ENCODE peak calls at places on chromosomes 13 and 19, in five cellular contexts. D is astrocyte; M is kidney; A is cardiac muscle cell; B is CD8-positive, alpha-beta T cell. W is an unnamed sample.
A peak's percentile ranks its signal among the peaks of the same experiment; 100 is the strongest.

GRCh38 chr13:44866512-44866911 is 122.8 kb downstream of the NUFIP1 start:
- DNase-seq in D (no peak), M (no peak), A (no peak), B (no peak), W (no peak)

GRCh38 chr19:32123355-32123940 is 222.0 kb upstream of the ZNF507 start:
- DNase-seq in D (no peak), M (no peak), A (no peak), B (no peak), W (no peak)

GRCh38 chr13:25881946-25882574 is 169.8 kb downstream of the SHISA2 start:
- DNase-seq in D (peak; percentile 90), M (no peak), A (peak; percentile 50), B (no peak), W (no peak)

GRCh38 chr13:106548064-106548696 is 12.7 kb upstream of the EFNB2 start:
- DNase-seq in D (no peak), M (no peak), A (no peak), B (no peak), W (no peak)

GRCh38 chr13:78131811-78132210 is 213.2 kb upstream of the EDNRB start:
- DNase-seq in D (no peak), M (no peak), A (peak; percentile 18), B (no peak), W (no peak)

GRCh38 chr13:67048793-67049150 is 181.4 kb downstream of the PCDH9 start:
- DNase-seq in D (peak; percentile 84), M (no peak), A (peak; percentile 89), B (no peak), W (no peak)

GRCh38 chr13:97111705-97112104 is 110.4 kb upstream of the MBNL2 start:
- DNase-seq in D (no peak), M (no peak), A (no peak), B (no peak), W (no peak)

GRCh38 chr13:26710166-26710565 is 50.4 kb downstream of the GPR12 start:
- DNase-seq in D (no peak), M (no peak), A (no peak), B (no peak), W (no peak)

GRCh38 chr19:7694499-7694898 is 7.4 kb downstream of the FCER2 start:
- DNase-seq in D (no peak), M (no peak), A (no peak), B (no peak), W (no peak)

GRCh38 chr19:49564616-49565045 is 15.7 kb downstream of the NOSIP start:
- DNase-seq in D (no peak), M (no peak), A (no peak), B (no peak), W (no peak)

GRCh38 chr19:7978196-7978825 is 27.1 kb downstream of the ELAVL1 start:
- DNase-seq in D (no peak), M (peak; percentile 30), A (no peak), B (no peak), W (no peak)

GRCh38 chr19:7426986-7427385 is 61.8 kb downstream of the PEX11G start:
- DNase-seq in D (no peak), M (no peak), A (no peak), B (no peak), W (no peak)

GRCh38 chr13:96822900-96823299 is 171.4 kb downstream of the OXGR1 start:
- DNase-seq in D (no peak), M (no peak), A (peak; percentile 7), B (no peak), W (no peak)

GRCh38 chr19:46614114-46614701 is 10.7 kb downstream of the PTGIR start:
- DNase-seq in D (peak; percentile 49), M (peak; percentile 93), A (peak; percentile 87), B (peak; percentile 66), W (peak; percentile 78)

GRCh38 chr19:3507371-3508120 is 1.4 kb downstream of the FZR1 start:
- DNase-seq in D (no peak), M (no peak), A (no peak), B (no peak), W (peak; percentile 51)

GRCh38 chr19:7860166-7860901 is 13.9 kb downstream of the PRR36 start:
- DNase-seq in D (no peak), M (no peak), A (no peak), B (no peak), W (no peak)

GRCh38 chr19:17719730-17720486 is 628 bp downstream of the MAP1S start:
- DNase-seq in D (no peak), M (peak; percentile 86), A (no peak), B (no peak), W (peak; percentile 52)

GRCh38 chr19:41505105-41505504 is 62.1 kb downstream of the ERICH4 start:
- DNase-seq in D (no peak), M (no peak), A (no peak), B (no peak), W (no peak)

GRCh38 chr19:41511628-41512027 is 64.3 kb upstream of the CEACAM21 start:
- DNase-seq in D (no peak), M (no peak), A (no peak), B (no peak), W (no peak)

GRCh38 chr19:41515054-41515652 is 60.8 kb upstream of the CEACAM21 start:
- DNase-seq in D (no peak), M (peak; percentile 75), A (no peak), B (no peak), W (no peak)

DNA sequence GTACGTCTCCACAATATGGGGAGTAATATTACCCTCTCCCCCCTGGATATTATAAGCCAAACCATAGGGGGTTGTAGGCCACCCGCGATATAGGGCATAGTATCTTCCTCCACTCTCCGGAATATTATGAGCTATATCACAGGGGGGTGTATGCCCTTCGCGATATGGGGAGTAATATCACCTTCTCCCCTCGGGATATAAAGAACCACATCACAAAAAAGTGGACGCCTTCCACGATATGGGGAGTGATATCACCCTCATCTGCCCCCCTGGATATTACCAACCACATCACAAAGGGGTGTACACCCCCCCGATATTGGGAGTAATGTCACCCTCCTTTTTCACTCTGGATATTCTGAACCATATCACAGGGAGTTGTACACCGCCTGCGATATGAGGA is 65.5 kb upstream of the CEACAM21 start:
- DNase-seq in D (no peak), M (no peak), A (no peak), B (no peak), W (no peak)
- TF ChIP-seq CTCF in D (no peak), M (no peak), A (no peak), B (no peak), W (no peak)

GRCh38 chr13:114053026-114053425 is 79.2 kb upstream of the C13orf46 start:
- DNase-seq in D (peak; percentile 74), M (peak; percentile 57), A (peak; percentile 52), B (no peak), W (no peak)
- H3K4me1 ChIP-seq in D (peaks cover 27% of the 10 kb centered on the region), M (peaks cover 11% of the 10 kb centered on the region), A (no peaks in the 10 kb centered on the region), B (peaks cover 71% of the 10 kb centered on the region), W (no peaks in the 10 kb centered on the region)

GRCh38 chr19:40355975-40356680 is 7.6 kb downstream of the PLD3 start:
- DNase-seq in D (no peak), M (no peak), A (no peak), B (no peak), W (no peak)

GRCh38 chr19:40357655-40358054 is 9.2 kb downstream of the PLD3 start:
- DNase-seq in D (no peak), M (no peak), A (no peak), B (no peak), W (no peak)

GRCh38 chr19:40360020-40360686 is 11.7 kb downstream of the PLD3 start:
- DNase-seq in D (no peak), M (no peak), A (no peak), B (no peak), W (no peak)

GRCh38 chr19:40358773-40359172 is 10.3 kb downstream of the PLD3 start:
- DNase-seq in D (no peak), M (no peak), A (no peak), B (no peak), W (no peak)

DNA sequence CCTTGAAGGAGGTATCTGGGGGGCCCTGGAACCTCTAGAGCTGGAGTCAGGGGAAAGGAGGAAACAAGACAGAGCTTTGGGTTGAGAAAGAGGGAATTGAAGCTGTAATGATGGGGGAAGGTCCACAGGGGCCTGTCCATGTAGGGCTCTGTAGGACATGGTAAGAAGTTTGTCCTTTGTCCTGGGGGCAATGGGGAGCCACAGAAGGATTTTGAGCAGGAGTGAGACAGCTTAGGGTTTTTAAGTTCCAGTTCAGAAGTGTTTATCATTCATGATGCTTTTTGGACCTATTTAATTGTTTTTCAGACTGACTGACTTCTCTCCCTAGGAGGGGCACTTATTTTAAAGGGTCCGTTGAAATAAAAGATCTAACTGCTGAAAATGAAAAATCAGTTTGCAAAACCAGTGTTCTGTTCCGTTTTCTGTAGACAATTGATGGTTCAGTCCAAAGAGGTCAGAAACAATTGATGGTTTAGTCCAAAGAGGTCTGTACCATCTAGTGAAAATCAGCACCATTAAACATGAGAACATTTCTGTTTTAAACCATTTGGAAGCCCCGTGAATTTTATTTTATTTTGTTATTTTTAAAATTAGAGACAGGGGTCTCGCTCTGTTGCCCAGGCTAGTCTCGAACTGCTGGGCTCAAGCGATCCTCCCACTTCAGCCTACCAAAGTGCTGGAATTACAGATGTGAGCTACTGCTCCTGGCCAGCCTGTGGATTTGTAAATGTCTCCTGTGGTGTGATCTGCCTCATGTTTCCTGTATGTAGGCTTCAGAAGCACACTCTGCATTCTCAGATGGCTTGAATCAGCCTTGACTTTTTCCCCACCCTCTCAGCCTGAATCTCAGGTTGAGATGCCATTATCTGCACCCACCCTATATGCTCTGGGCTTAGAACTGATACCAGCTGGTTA is 8.4 kb downstream of the PLD3 start:
- DNase-seq in D (no peak), M (no peak), A (no peak), B (no peak), W (no peak)
- TF ChIP-seq CTCF in D (no peak), M (no peak), A (no peak), B (no peak), W (no peak)

DNA sequence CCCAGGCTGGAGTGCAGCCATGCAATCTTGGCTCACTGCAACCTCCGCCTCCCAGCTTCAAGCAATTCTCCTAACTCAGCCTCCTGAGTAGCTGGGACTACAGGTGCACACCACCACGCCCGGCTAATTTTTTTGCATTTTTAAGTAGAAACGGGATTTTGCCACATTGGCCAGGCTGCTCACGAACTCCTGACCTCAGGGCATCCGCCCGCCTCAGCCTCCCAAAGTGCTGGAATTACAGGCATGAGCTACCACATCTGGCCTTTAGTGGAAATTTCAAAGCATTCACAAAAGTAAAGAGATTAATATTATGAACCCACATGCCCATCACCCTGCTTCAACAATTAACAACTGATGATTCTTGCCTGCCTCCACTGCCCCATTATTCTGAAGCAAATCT is 20.5 kb upstream of the LATS2 start:
- DNase-seq in D (no peak), M (no peak), A (no peak), B (no peak), W (no peak)
- H3K4me1 ChIP-seq in D (peaks cover 19% of the 10 kb centered on the region), M (peaks cover 3% of the 10 kb centered on the region), A (no peaks in the 10 kb centered on the region), B (no peaks in the 10 kb centered on the region), W (no peaks in the 10 kb centered on the region)

GRCh38 chr13:47572375-47572774 is 428.7 kb downstream of the SUCLA2 start:
- DNase-seq in D (no peak), M (no peak), A (no peak), B (no peak), W (no peak)
- TF ChIP-seq CTCF in D (no peak), M (no peak), A (no peak), B (no peak), W (no peak)